ENCODE peak calls at places on chromosomes 16 and 17, in seven cellular contexts. P is heart right ventricle, W is pancreas, R is mesenchymal stem cell, H is HCT116, T is tibial nerve, X is lower lobe of right lung. J is an unnamed sample.

GRCh38 chr16:9943121-9943520 is 239.1 kb downstream of the GRIN2A start:
- DNase-seq in W (no peak), P (no peak), R (no peak), X (no peak), T (no peak), H (no peak), J (no peak)

GRCh38 chr17:70422862-70423261 is 253.5 kb downstream of the KCNJ2 start:
- DNase-seq in X (no peak), P (no peak), T (no peak), R (no peak), H (no peak), W (no peak), J (no peak)

GRCh38 chr17:56514264-56514663 is 79.2 kb upstream of the NOG start:
- DNase-seq in W (no peak), R (no peak), H (no peak), P (no peak), T (no peak), X (no peak), J (no peak)

GRCh38 chr16:68646948-68647659 is 2.0 kb downstream of the CDH3 start:
- DNase-seq in R (no peak), H (no peak), X (no peak), P (no peak), T (no peak), W (no peak), J (no peak)

GRCh38 chr16:60642956-60643355 is 1393.3 kb downstream of the CDH8 start:
- DNase-seq in R (no peak), T (no peak), X (no peak), P (no peak), W (no peak), H (no peak), J (no peak)

GRCh38 chr17:6910987-6911603 is 79.6 kb upstream of the TEKT1 start:
- DNase-seq in H (peak; percentile 29), P (no peak), T (no peak), X (no peak), W (no peak), R (peak; percentile 59), J (no peak)

GRCh38 chr17:82917656-82918345 is 78.0 kb upstream of the ZNF750 start:
- DNase-seq in W (no peak), P (no peak), H (no peak), T (no peak), R (peak; percentile 15), X (no peak), J (no peak)

GRCh38 chr16:10309271-10309932 is 76.5 kb upstream of the ATF7IP2 start:
- DNase-seq in P (no peak), R (no peak), W (no peak), T (no peak), H (no peak), X (no peak), J (no peak)

GRCh38 chr17:47465165-47465564 is 65.7 kb upstream of the NPEPPS start:
- DNase-seq in T (no peak), H (no peak), W (no peak), R (no peak), X (no peak), P (no peak), J (no peak)

GRCh38 chr17:57440522-57441269 is 184.4 kb downstream of the MSI2 start:
- DNase-seq in W (no peak), X (peak; percentile 47), P (peak; percentile 72), H (peak; percentile 76), T (peak; percentile 34), R (peak; percentile 92), J (peak; percentile 83)

GRCh38 chr17:17507465-17508011 is 11.3 kb upstream of the RASD1 start:
- DNase-seq in T (no peak), W (peak; percentile 59), P (no peak), R (no peak), H (no peak), X (peak; percentile 32), J (no peak)

GRCh38 chr17:79019631-79020584 is 4.1 kb upstream of the C1QTNF1 start:
- DNase-seq in R (peak; percentile 76), T (peak; percentile 66), H (peak; percentile 76), X (no peak), P (peak; percentile 65), W (peak; percentile 66), J (peak; percentile 82)

GRCh38 chr17:51445934-51446333 is 185.6 kb downstream of the UTP18 start:
- DNase-seq in T (no peak), W (no peak), P (no peak), H (no peak), R (no peak), X (no peak), J (no peak)

GRCh38 chr16:79484237-79484636 is 116.3 kb downstream of the MAF start:
- DNase-seq in P (no peak), H (no peak), T (no peak), W (no peak), R (no peak), X (no peak), J (no peak)

GRCh38 chr17:75753193-75753513 is 11.8 kb downstream of the GALK1 start:
- DNase-seq in W (no peak), X (no peak), T (no peak), R (no peak), H (no peak), P (no peak), J (no peak)

GRCh38 chr16:28572659-28573510 is 19.2 kb downstream of the SGF29 start:
- DNase-seq in H (no peak), T (no peak), R (peak; percentile 11), W (no peak), X (no peak), P (no peak), J (peak; percentile 94)

DNA sequence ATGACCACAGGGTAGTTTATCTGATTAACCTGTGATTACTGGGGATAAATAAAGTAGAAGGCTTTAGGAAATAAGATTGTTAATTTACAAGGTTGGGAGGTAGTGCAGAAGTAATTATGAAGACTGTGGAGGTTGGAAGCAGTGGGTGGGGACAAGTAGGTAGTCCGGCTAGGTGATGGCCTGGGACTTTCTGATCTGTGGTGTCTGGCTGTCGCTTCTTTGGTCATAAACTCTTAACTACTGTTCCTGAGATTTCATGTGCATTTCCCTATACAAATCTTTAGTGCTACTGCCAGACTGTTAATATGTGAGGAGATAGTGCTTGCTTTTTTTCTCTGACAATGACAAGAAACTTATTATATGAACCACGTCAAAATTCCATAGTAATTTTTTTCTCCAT is 19.5 kb upstream of the HNF1B start:
- DNase-seq in X (no peak), P (no peak), T (no peak), R (no peak), H (no peak), W (no peak), J (no peak)
- H3K27ac ChIP-seq in X (no peak overlapping the region), P (no peak overlapping the region), T (no peak overlapping the region), R (no peak overlapping the region), H (no peak overlapping the region), W (peak overlapping the region; percentile 45), J (no peak overlapping the region)

GRCh38 chr17:48563867-48564199 is 14.3 kb downstream of the HOXB4 start:
- DNase-seq in T (no peak), W (peak; percentile 54), R (no peak), X (no peak), H (no peak), P (no peak), J (no peak)

GRCh38 chr17:48563385-48563838 is 14.7 kb downstream of the HOXB4 start:
- DNase-seq in W (no peak), X (no peak), T (no peak), P (no peak), H (no peak), R (peak; percentile 81), J (no peak)

GRCh38 chr17:48562934-48563333 is 15.2 kb downstream of the HOXB4 start:
- DNase-seq in W (no peak), P (no peak), X (no peak), H (no peak), T (no peak), R (no peak), J (no peak)

GRCh38 chr17:48560452-48560817 is 15.5 kb upstream of the HOXB2 start:
- DNase-seq in P (no peak), T (no peak), H (no peak), R (no peak), X (no peak), W (no peak), J (no peak)

GRCh38 chr17:48561894-48562810 is 16.0 kb downstream of the HOXB4 start:
- DNase-seq in W (no peak), T (no peak), P (no peak), X (no peak), H (no peak), R (peak; percentile 76), J (no peak)
- H3K4me1 ChIP-seq in W (no peaks in the 10 kb centered on the region), T (no peaks in the 10 kb centered on the region), P (no peaks in the 10 kb centered on the region), X (peaks cover 43% of the 10 kb centered on the region), H (no peaks in the 10 kb centered on the region), R (peaks cover 44% of the 10 kb centered on the region), J (no peaks in the 10 kb centered on the region)

GRCh38 chr17:27157898-27158297 is 136.0 kb upstream of the WSB1 start:
- DNase-seq in R (no peak), H (no peak), T (no peak), X (no peak), W (no peak), P (no peak), J (no peak)
- H3K9me3 ChIP-seq in R (no peaks in the 10 kb centered on the region), H (no peaks in the 10 kb centered on the region), T (no peaks in the 10 kb centered on the region), X (no peaks in the 10 kb centered on the region), W (no peaks in the 10 kb centered on the region), P (no peaks in the 10 kb centered on the region), J (no peaks in the 10 kb centered on the region)

GRCh38 chr17:732788-733720 is 658 bp downstream of the TLCD3A start:
- DNase-seq in W (peak; percentile 79), P (peak; percentile 31), H (no peak), T (no peak), X (peak; percentile 72), R (peak; percentile 56), J (no peak)

GRCh38 chr17:728911-729310 is 3.5 kb upstream of the TLCD3A start:
- DNase-seq in H (no peak), W (no peak), P (no peak), T (no peak), X (no peak), R (peak; percentile 41), J (no peak)

GRCh38 chr17:737561-738113 is 5.2 kb downstream of the TLCD3A start:
- DNase-seq in W (no peak), H (no peak), P (no peak), T (no peak), X (no peak), R (no peak), J (no peak)

GRCh38 chr17:731943-732787 is at the start of gene TLCD3A:
- DNase-seq in H (no peak), T (peak; percentile 41), P (peak; percentile 78), W (peak; percentile 91), X (peak; percentile 83), R (peak; percentile 73), J (peak; percentile 56)

GRCh38 chr17:733743-734142 is 1.3 kb downstream of the TLCD3A start:
- DNase-seq in R (no peak), W (no peak), X (no peak), T (no peak), H (no peak), P (no peak), J (no peak)
- H3K27ac ChIP-seq in R (no peak overlapping the region), W (no peak overlapping the region), X (no peak overlapping the region), T (peak overlapping the region; percentile 93), H (peak overlapping the region; percentile 84), P (no peak overlapping the region), J (no peak overlapping the region)

GRCh38 chr16:57682809-57683318 is 11.7 kb upstream of the DRC7 start:
- DNase-seq in W (no peak), H (no peak), T (no peak), R (no peak), X (no peak), P (no peak), J (no peak)
- H3K4me1 ChIP-seq in W (peaks cover 3% of the 10 kb centered on the region), H (no peaks in the 10 kb centered on the region), T (no peaks in the 10 kb centered on the region), R (no peaks in the 10 kb centered on the region), X (no peaks in the 10 kb centered on the region), P (no peaks in the 10 kb centered on the region), J (no peaks in the 10 kb centered on the region)